ENCODE peak calls at places on chromosomes 12 and 14, in four cellular contexts. T is cardiac muscle cell, X is psoas muscle, O is IMR-90. Y is an unnamed sample.

GRCh38 chr12:115998119-115998633 is 279.3 kb downstream of the MED13L start:
- DNase-seq in X (no peak), O (peak), T (peak), Y (peak)

GRCh38 chr14:73591690-73592448 is at the start of gene ACOT4:
- DNase-seq in O (peak), X (peak), T (peak), Y (no peak)

GRCh38 chr14:47846008-47846407 is 170.6 kb upstream of the MDGA2 start:
- DNase-seq in X (no peak), O (no peak), T (no peak), Y (no peak)

GRCh38 chr14:78933948-78934524 is 763.9 kb downstream of the NRXN3 start:
- DNase-seq in X (no peak), T (peak), O (peak), Y (no peak)

GRCh38 chr14:105850853-105851581 is 324.6 kb downstream of the TMEM121 start:
- DNase-seq in O (no peak), X (no peak), T (no peak), Y (no peak)

GRCh38 chr12:31496257-31496656 is 94.7 kb downstream of the DENND5B start:
- DNase-seq in X (no peak), T (no peak), O (peak), Y (no peak)

GRCh38 chr14:80425686-80426085 is 214.4 kb upstream of the DIO2 start:
- DNase-seq in T (no peak), X (no peak), O (peak), Y (peak)

GRCh38 chr14:21209185-21209584 is 53.3 kb upstream of the OR5AU1 start:
- DNase-seq in T (no peak), O (no peak), X (no peak), Y (no peak)

GRCh38 chr12:102883204-102883799 is 33.7 kb downstream of the PAH start:
- DNase-seq in T (peak), O (no peak), X (peak), Y (no peak)

GRCh38 chr14:93013368-93013719 is 90.4 kb downstream of the CHGA start:
- DNase-seq in O (peak), X (no peak), T (no peak), Y (peak)

GRCh38 chr12:64950899-64951298 is 126.5 kb downstream of the TBC1D30 start:
- DNase-seq in O (no peak), X (no peak), T (no peak), Y (no peak)

GRCh38 chr14:101064121-101064661 is 160.7 kb upstream of the RTL1 start:
- DNase-seq in O (no peak), X (peak), T (no peak), Y (no peak)

GRCh38 chr12:3294481-3294911 is 196.5 kb upstream of the PRMT8 start:
- DNase-seq in X (peak), O (no peak), T (no peak), Y (no peak)

GRCh38 chr14:94123868-94124267 is 5.5 kb downstream of the IFI27L2 start:
- DNase-seq in T (no peak), O (no peak), X (no peak), Y (no peak)

GRCh38 chr12:99498756-99499155 is 148.8 kb upstream of the GARIN6 start:
- DNase-seq in T (no peak), O (peak), X (no peak), Y (peak)

GRCh38 chr12:65795453-65795852 is 28.8 kb upstream of the HMGA2 start:
- DNase-seq in O (no peak), T (no peak), X (no peak), Y (no peak)

GRCh38 chr12:65156366-65156831 is 13.0 kb upstream of the LEMD3 start:
- DNase-seq in X (no peak), O (peak), T (no peak), Y (no peak)

GRCh38 chr14:102185360-102185759 is 45.7 kb downstream of the WDR20 start:
- DNase-seq in T (no peak), O (no peak), X (no peak), Y (no peak)

GRCh38 chr12:57395121-57395520 is 35.7 kb downstream of the R3HDM2 start:
- DNase-seq in O (no peak), T (no peak), X (no peak), Y (no peak)

GRCh38 chr14:68794130-68794855 is 1.4 kb upstream of the ZFP36L1 start:
- DNase-seq in O (peak), X (peak), T (peak), Y (peak)

GRCh38 chr12:25985296-25985992 is 27.0 kb downstream of the RASSF8 start:
- DNase-seq in O (no peak), T (no peak), X (no peak), Y (no peak)

GRCh38 chr14:22070119-22070982 is 396.7 kb upstream of the OR4E1 start:
- DNase-seq in T (peak), X (peak), O (no peak), Y (no peak)

GRCh38 chr14:83909507-83909906 is 1620.4 kb upstream of the FLRT2 start:
- DNase-seq in X (no peak), T (no peak), O (peak), Y (no peak)

GRCh38 chr12:108884116-108885012 is 4.5 kb downstream of the DAO start:
- DNase-seq in O (no peak), T (no peak), X (peak), Y (no peak)

GRCh38 chr14:31090872-31091764 is 64.9 kb upstream of the STRN3 start:
- DNase-seq in T (no peak), O (peak), X (no peak), Y (peak)

GRCh38 chr12:34151019-34151418 is 128.7 kb downstream of the ALG10 start:
- DNase-seq in X (no peak), T (no peak), O (no peak), Y (no peak)

GRCh38 chr12:95215925-95216324 is 1.3 kb downstream of the FGD6 start:
- DNase-seq in X (no peak), T (peak), O (peak), Y (no peak)

GRCh38 chr12:6363330-6364036 is 11.9 kb downstream of the SCNN1A start:
- DNase-seq in X (peak), T (peak), O (peak), Y (no peak)

GRCh38 chr12:52354197-52354596 is 13.1 kb downstream of the KRT85 start:
- DNase-seq in T (no peak), O (no peak), X (no peak), Y (no peak)

GRCh38 chr12:123801573-123802178 is 39.6 kb downstream of the DNAH10 start:
- DNase-seq in X (no peak), T (no peak), O (peak), Y (peak)

GRCh38 chr14:68076451-68076850 is 256.9 kb downstream of the RAD51B start:
- DNase-seq in X (no peak), T (no peak), O (peak), Y (no peak)

GRCh38 chr12:59086124-59086523 is 165.8 kb upstream of the LRIG3 start:
- DNase-seq in O (no peak), T (no peak), X (no peak), Y (no peak)

GRCh38 chr12:130220361-130220760 is 58.1 kb downstream of the FZD10 start:
- DNase-seq in O (no peak), X (no peak), T (no peak), Y (no peak)

GRCh38 chr14:104826197-104826857 is 25.4 kb downstream of the ZBTB42 start:
- DNase-seq in X (peak), T (peak), O (peak), Y (no peak)

GRCh38 chr14:90580381-90581335 is 183.8 kb downstream of the CALM1 start:
- DNase-seq in T (peak), O (peak), X (no peak), Y (no peak)

DNA sequence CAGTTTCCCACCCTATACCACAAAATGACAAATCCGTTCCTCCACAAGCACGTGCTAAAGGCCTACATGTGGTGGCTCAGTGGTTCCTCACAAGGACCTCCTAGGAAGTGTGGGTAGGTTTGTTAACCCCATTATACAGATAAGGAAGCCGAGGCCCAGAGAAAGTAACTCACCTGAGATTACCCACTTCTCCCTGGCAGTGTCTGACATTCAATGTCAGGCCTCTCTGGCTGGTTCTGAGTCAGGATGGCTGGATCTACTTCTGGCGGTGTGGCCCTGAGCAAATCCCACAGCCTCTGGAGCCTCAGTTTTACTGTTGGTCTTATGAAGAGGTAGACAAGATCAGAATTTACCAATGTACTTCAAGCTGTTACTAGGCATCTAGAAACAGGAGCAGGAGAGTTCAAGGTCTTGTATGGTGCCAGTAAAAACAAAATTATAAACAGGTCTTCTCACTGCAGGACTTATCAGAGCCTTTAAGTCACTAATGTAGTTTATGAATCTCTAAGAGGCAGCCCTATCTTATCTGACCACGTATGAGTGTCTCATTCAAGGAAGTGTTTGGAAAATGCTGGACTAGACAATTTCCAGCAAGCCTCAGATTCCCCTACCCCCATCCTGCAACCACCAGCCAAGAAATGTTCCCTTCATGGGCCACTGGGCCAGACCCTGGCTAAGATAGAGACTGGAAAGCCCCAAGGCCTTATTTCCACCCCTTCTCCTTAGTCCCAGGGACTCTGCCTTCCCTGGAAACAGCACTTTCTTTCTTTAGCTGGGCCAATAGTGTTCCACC is 4.2 kb downstream of the HSPB8 start:
- DNase-seq in T (no peak), O (peak), X (no peak), Y (no peak)
- H3K4me3 ChIP-seq in T (no peak), O (no peak), X (peak), Y (no peak)

DNA sequence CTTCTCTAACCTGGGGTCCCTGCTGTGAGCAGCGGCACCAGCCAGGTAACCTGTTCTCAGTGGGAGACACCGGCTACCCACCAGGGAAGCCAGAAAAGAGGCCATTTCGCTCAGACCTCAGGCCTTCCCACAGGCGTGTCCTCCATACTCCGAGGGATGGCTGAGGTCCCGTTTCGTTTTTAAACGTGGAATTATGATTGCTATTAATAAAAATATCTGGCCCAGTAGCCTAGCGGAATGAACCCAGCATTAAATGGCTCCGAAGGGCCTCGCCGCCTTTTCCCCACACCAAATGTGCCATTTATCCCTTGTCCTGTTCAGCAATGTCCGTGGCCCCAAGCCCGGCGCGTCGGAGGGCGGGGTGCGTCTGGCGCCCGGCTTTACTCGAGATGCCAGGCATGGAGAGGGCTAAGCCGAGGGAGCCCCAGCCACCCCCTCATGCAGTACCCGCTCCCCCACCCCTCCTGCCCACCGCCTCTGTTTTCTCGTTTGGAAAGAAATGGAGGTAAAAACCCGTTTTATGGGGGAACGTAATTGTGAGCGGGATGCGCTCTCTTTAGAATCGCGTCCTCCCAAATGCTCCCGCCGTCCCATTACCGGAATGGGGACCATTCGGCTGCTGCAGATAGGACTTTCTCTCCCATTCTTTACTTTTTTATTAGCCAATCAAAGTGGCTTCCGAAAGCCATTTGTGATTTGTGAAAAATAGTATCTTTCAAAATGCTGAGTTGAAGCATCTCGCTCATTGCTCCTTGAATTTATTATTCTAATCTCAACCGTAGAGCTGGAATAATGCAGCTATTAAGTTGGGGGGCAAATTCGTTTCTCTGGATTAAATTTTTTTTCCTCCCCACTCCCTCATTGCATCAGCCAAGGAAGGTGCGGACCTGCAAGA is 5.8 kb downstream of the HOXC8 start:
- DNase-seq in T (no peak), O (no peak), X (peak), Y (no peak)
- TF ChIP-seq CTCF in T (no peak), O (no peak), X (no peak), Y (no peak)

GRCh38 chr12:10143205-10143604 is 13.2 kb upstream of the CLEC7A start:
- DNase-seq in T (no peak), O (peak), X (no peak), Y (no peak)
- H3K4me3 ChIP-seq in T (no peak), O (no peak), X (no peak), Y (no peak)

GRCh38 chr12:75561921-75562320 is 50.5 kb upstream of the KRR1 start:
- DNase-seq in T (no peak), X (no peak), O (no peak), Y (no peak)

GRCh38 chr12:75556306-75556899 is 45.0 kb upstream of the KRR1 start:
- DNase-seq in X (no peak), T (no peak), O (no peak), Y (peak)

GRCh38 chr12:75563351-75563750 is 51.9 kb upstream of the KRR1 start:
- DNase-seq in O (no peak), X (no peak), T (no peak), Y (no peak)

GRCh38 chr12:75558262-75558661 is 46.9 kb upstream of the KRR1 start:
- DNase-seq in X (no peak), O (no peak), T (no peak), Y (no peak)

GRCh38 chr12:75560167-75560566 is 48.8 kb upstream of the KRR1 start:
- DNase-seq in T (peak), X (no peak), O (peak), Y (peak)
- TF ChIP-seq CTCF in T (peak), X (peak), O (peak), Y (peak)

GRCh38 chr14:53108292-53108937 is 44.7 kb downstream of the DDHD1 start:
- DNase-seq in X (no peak), T (no peak), O (no peak), Y (no peak)
- H3K4me3 ChIP-seq in X (peak), T (no peak), O (no peak), Y (no peak)

DNA sequence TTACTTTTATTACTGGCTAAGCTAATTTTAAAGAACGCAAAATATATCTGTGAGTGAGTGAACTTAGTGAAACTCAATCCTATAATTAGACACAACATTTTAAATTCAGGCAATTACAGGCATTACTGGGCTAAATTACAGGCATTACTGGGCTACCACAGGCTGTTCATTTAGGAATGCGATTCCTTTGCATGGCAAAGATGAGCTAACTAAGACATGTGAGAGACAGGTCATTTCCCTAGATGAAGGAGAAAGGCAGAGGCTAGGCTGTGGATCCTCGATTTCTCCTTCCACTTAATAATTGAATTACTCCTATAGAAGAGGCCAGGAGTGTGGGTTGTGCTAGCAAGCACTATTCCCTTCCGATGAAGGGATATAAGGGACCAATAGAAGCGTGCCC is 429.4 kb upstream of the LMO3 start:
- DNase-seq in O (no peak), X (no peak), T (no peak), Y (no peak)
- TF ChIP-seq CTCF in O (no peak), X (no peak), T (no peak), Y (no peak)

Y was measured in AG09309.